ENCODE peak calls at places on chromosomes 11 and 22, in nine cellular contexts. I is endothelial cell of umbilical vein, H is GM23338, N is stomach, T is sigmoid colon, V is HL-60, X is HCT116, F is suprapubic skin, L is GM12878. E is an unnamed sample.

GRCh38 chr22:39920134-39920743 is 19.4 kb downstream of the GRAP2 start:
- DNase-seq in I (no peak), H (no peak), N (no peak), T (no peak), V (no peak), X (no peak), F (no peak), L (no peak), E (no peak)

GRCh38 chr11:79486239-79486984 is 45.6 kb upstream of the TENM4 start:
- DNase-seq in I (no peak), H (peak), N (no peak), T (no peak), V (no peak), X (no peak), F (no peak), L (no peak), E (no peak)

GRCh38 chr11:119479685-119480275 is 56.8 kb upstream of the THY1 start:
- DNase-seq in I (peak), H (peak), N (no peak), T (no peak), V (no peak), X (no peak), F (peak), L (no peak), E (peak)

GRCh38 chr11:69075421-69076128 is 26.8 kb downstream of the TPCN2 start:
- DNase-seq in I (no peak), H (no peak), N (peak), T (peak), V (no peak), X (peak), F (peak), L (no peak), E (peak)

GRCh38 chr11:63832336-63832735 is 6.6 kb upstream of the MARK2 start:
- DNase-seq in I (no peak), H (no peak), N (no peak), T (no peak), V (no peak), X (no peak), F (no peak), L (no peak), E (no peak)

GRCh38 chr11:74627381-74627780 is 35.0 kb downstream of the POLD3 start:
- DNase-seq in I (no peak), H (no peak), N (no peak), T (no peak), V (no peak), X (no peak), F (no peak), L (no peak), E (no peak)

GRCh38 chr11:102007567-102008437 is 39.4 kb upstream of the CFAP300 start:
- DNase-seq in I (peak), H (peak), N (peak), T (no peak), V (peak), X (peak), F (no peak), L (peak), E (no peak)

GRCh38 chr11:777288-778255 is at the start of gene GATD1:
- DNase-seq in I (peak), H (peak), N (peak), T (peak), V (peak), X (peak), F (peak), L (peak), E (peak)

GRCh38 chr11:73420136-73420535 is 43.9 kb downstream of the RELT start:
- DNase-seq in I (no peak), H (no peak), N (no peak), T (no peak), V (no peak), X (no peak), F (no peak), L (no peak), E (no peak)

GRCh38 chr11:64745523-64746328 is 1.8 kb upstream of the RASGRP2 start:
- DNase-seq in I (peak), H (peak), N (peak), T (peak), V (peak), X (no peak), F (peak), L (no peak), E (peak)

GRCh38 chr11:115518983-115519382 is 14.8 kb upstream of the CADM1 start:
- DNase-seq in I (no peak), H (no peak), N (no peak), T (no peak), V (no peak), X (no peak), F (no peak), L (no peak), E (no peak)

GRCh38 chr11:69601346-69601975 is 39.5 kb upstream of the CCND1 start:
- DNase-seq in I (no peak), H (no peak), N (no peak), T (no peak), V (no peak), X (no peak), F (no peak), L (no peak), E (no peak)

GRCh38 chr11:114163830-114164401 is 104.4 kb downstream of the ZBTB16 start:
- DNase-seq in I (peak), H (no peak), N (no peak), T (peak), V (peak), X (no peak), F (no peak), L (no peak), E (no peak)

GRCh38 chr11:116312560-116313340 is 460.0 kb downstream of the BUD13 start:
- DNase-seq in I (peak), H (peak), N (peak), T (peak), V (no peak), X (no peak), F (peak), L (no peak), E (peak)

GRCh38 chr11:134765565-134765964 is 353.5 kb upstream of the B3GAT1 start:
- DNase-seq in I (no peak), H (no peak), N (no peak), T (no peak), V (no peak), X (no peak), F (no peak), L (no peak), E (no peak)

GRCh38 chr11:45927332-45927683 is 4.9 kb downstream of the LARGE2 start:
- DNase-seq in I (no peak), H (no peak), N (no peak), T (peak), V (no peak), X (no peak), F (peak), L (no peak), E (no peak)

GRCh38 chr11:134414772-134415765 is 3.0 kb upstream of the B3GAT1 start:
- DNase-seq in I (no peak), H (no peak), N (no peak), T (no peak), V (no peak), X (no peak), F (no peak), L (no peak), E (no peak)

GRCh38 chr22:48888466-48889208 is 939.0 kb downstream of the BRD1 start:
- DNase-seq in I (no peak), H (no peak), N (no peak), T (peak), V (no peak), X (no peak), F (no peak), L (no peak), E (no peak)

GRCh38 chr22:27133951-27134664 is 476.7 kb downstream of the MIAT start:
- DNase-seq in I (peak), H (no peak), N (peak), T (peak), V (no peak), X (no peak), F (peak), L (no peak), E (no peak)

GRCh38 chr11:15667127-15667725 is 552.5 kb downstream of the INSC start:
- DNase-seq in I (no peak), H (no peak), N (no peak), T (no peak), V (no peak), X (no peak), F (no peak), L (no peak), E (no peak)

GRCh38 chr11:43810929-43811596 is 69.6 kb upstream of the ALKBH3 start:
- DNase-seq in I (no peak), H (peak), N (no peak), T (no peak), V (no peak), X (no peak), F (no peak), L (no peak), E (no peak)

GRCh38 chr22:31958625-31959239 is 14.4 kb downstream of the YWHAH start:
- DNase-seq in I (no peak), H (no peak), N (no peak), T (no peak), V (no peak), X (no peak), F (no peak), L (no peak), E (no peak)

GRCh38 chr11:44729718-44730117 is 3.0 kb downstream of the TSPAN18 start:
- DNase-seq in I (peak), H (no peak), N (no peak), T (no peak), V (no peak), X (no peak), F (no peak), L (no peak), E (no peak)

GRCh38 chr22:38214248-38215056 is 12.7 kb downstream of the MAFF start:
- DNase-seq in I (peak), H (peak), N (peak), T (peak), V (no peak), X (no peak), F (no peak), L (no peak), E (peak)

GRCh38 chr22:36833073-36833472 is 16.2 kb upstream of the PVALB start:
- DNase-seq in I (no peak), H (no peak), N (no peak), T (no peak), V (peak), X (no peak), F (no peak), L (peak), E (no peak)

GRCh38 chr22:42150727-42151590 is 20.3 kb upstream of the CYP2D6 start:
- DNase-seq in I (no peak), H (no peak), N (no peak), T (no peak), V (no peak), X (no peak), F (no peak), L (no peak), E (no peak)

GRCh38 chr11:7020183-7020917 is at the start of the genes NLRP14 and ZNF214:
- DNase-seq in I (peak), H (peak), N (peak), T (peak), V (no peak), X (peak), F (peak), L (no peak), E (peak)

GRCh38 chr11:43602670-43603069 is 77.9 kb upstream of the HSD17B12 start:
- DNase-seq in I (no peak), H (no peak), N (no peak), T (no peak), V (no peak), X (no peak), F (no peak), L (no peak), E (no peak)

GRCh38 chr11:108958446-108959123 is 293.7 kb downstream of the DDX10 start:
- DNase-seq in I (peak), H (no peak), N (no peak), T (no peak), V (no peak), X (no peak), F (no peak), L (no peak), E (no peak)

GRCh38 chr11:20566591-20567434 is 32.6 kb upstream of the SLC6A5 start:
- DNase-seq in I (no peak), H (no peak), N (no peak), T (no peak), V (no peak), X (no peak), F (no peak), L (no peak), E (no peak)

GRCh38 chr22:46606886-46607285 is 13.3 kb upstream of the GRAMD4 start:
- DNase-seq in I (no peak), H (no peak), N (no peak), T (no peak), V (no peak), X (no peak), F (no peak), L (no peak), E (no peak)

GRCh38 chr22:22978637-22979036 is 91.0 kb downstream of the IGLL5 start:
- DNase-seq in I (no peak), H (no peak), N (no peak), T (no peak), V (no peak), X (no peak), F (no peak), L (no peak), E (no peak)

GRCh38 chr11:123449436-123449835 is 19.4 kb downstream of the GRAMD1B start:
- DNase-seq in I (no peak), H (no peak), N (no peak), T (no peak), V (no peak), X (no peak), F (no peak), L (no peak), E (no peak)

DNA sequence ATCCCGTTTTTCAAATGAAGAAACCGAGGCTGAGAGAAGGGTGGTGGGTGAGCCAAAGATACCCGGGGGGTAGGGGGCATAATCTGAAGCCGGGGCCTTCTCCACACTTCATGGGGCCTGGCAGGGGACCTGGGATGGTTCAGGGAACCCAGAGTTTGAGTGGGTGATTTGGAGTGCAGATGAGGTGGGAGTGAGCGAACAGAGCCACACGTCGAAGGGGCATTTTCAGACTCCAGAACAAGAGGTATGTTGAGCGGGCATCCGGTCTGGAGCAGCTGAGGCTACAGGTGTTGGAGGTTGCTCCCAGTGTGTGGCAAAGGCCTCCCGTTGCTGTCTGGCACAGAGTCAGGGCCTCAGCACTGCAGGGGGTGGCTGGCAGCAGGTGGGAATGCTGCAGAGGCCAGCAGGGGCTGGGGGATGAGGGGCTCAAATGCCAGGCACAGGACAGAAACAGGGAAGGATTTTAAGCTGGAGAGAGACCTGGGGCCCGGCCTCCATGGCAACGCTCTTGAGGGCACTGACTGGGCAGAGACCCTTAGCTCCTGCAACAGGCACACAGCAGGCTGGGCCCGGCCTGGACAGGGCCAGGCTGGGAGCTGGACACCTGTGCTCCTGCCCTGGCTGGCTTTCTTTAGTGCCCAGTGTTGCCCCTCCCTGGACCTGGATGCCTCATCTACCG is 46.2 kb downstream of the WNT11 start:
- DNase-seq in I (no peak), H (no peak), N (no peak), T (no peak), V (no peak), X (no peak), F (no peak), L (no peak), E (no peak)
- TF ChIP-seq POLR2AphosphoS5 in I (no peak), H (no peak), N (no peak), T (no peak), V (no peak), X (no peak), F (no peak), L (no peak), E (no peak)

GRCh38 chr11:62147545-62147944 is 23.7 kb downstream of the INCENP start:
- DNase-seq in I (no peak), H (no peak), N (peak), T (no peak), V (no peak), X (no peak), F (peak), L (no peak), E (no peak)

GRCh38 chr11:62149986-62150886 is 26.4 kb downstream of the INCENP start:
- DNase-seq in I (no peak), H (no peak), N (peak), T (no peak), V (no peak), X (no peak), F (peak), L (no peak), E (no peak)

GRCh38 chr11:62150887-62151736 is 27.3 kb downstream of the INCENP start:
- DNase-seq in I (no peak), H (no peak), N (peak), T (no peak), V (no peak), X (no peak), F (peak), L (no peak), E (no peak)

GRCh38 chr11:62146476-62147200 is 22.8 kb downstream of the INCENP start:
- DNase-seq in I (no peak), H (no peak), N (peak), T (no peak), V (no peak), X (no peak), F (peak), L (no peak), E (no peak)

GRCh38 chr11:62148271-62148980 is 24.6 kb downstream of the INCENP start:
- DNase-seq in I (no peak), H (no peak), N (peak), T (no peak), V (no peak), X (no peak), F (peak), L (no peak), E (no peak)
- TF ChIP-seq POLR2AphosphoS5 in I (no peak), H (no peak), N (no peak), T (no peak), V (no peak), X (no peak), F (no peak), L (no peak), E (no peak)

DNA sequence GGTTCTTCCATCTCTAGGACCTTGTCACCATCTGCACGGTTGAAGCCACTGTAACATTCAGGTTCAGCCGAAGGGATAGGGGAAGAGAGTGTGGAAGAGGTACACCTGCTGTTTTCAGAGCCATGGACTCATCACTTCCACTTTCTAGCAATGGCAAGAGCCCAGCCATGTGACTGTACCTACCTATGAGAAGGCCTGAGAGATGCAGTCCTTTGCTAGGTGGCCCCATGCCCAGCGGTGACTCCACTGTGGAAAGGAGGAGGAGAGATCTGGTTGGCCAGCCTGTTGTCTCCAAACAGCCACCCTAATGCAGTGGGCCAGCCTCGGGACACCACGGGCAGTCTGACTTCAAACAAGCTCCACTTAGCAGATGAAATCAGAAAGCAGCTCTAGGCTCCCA is 16.0 kb downstream of the RASD2 start:
- DNase-seq in I (no peak), H (no peak), N (no peak), T (no peak), V (no peak), X (no peak), F (no peak), L (no peak), E (no peak)
- TF ChIP-seq POLR2AphosphoS5 in I (no peak), H (no peak), N (no peak), T (no peak), V (no peak), X (no peak), F (no peak), L (no peak), E (no peak)

GRCh38 chr11:62444835-62445234 is 26.0 kb downstream of the SCGB1A1 start:
- DNase-seq in I (no peak), H (no peak), N (no peak), T (peak), V (no peak), X (no peak), F (no peak), L (no peak), E (no peak)

GRCh38 chr11:62445314-62445740 is 26.5 kb downstream of the SCGB1A1 start:
- DNase-seq in I (peak), H (no peak), N (peak), T (peak), V (no peak), X (no peak), F (peak), L (no peak), E (peak)

GRCh38 chr11:62446091-62446490 is 27.3 kb downstream of the SCGB1A1 start:
- DNase-seq in I (no peak), H (no peak), N (no peak), T (peak), V (no peak), X (no peak), F (no peak), L (no peak), E (no peak)

GRCh38 chr11:62443390-62444201 is 24.8 kb downstream of the SCGB1A1 start:
- DNase-seq in I (no peak), H (no peak), N (no peak), T (peak), V (no peak), X (no peak), F (peak), L (no peak), E (no peak)

DNA sequence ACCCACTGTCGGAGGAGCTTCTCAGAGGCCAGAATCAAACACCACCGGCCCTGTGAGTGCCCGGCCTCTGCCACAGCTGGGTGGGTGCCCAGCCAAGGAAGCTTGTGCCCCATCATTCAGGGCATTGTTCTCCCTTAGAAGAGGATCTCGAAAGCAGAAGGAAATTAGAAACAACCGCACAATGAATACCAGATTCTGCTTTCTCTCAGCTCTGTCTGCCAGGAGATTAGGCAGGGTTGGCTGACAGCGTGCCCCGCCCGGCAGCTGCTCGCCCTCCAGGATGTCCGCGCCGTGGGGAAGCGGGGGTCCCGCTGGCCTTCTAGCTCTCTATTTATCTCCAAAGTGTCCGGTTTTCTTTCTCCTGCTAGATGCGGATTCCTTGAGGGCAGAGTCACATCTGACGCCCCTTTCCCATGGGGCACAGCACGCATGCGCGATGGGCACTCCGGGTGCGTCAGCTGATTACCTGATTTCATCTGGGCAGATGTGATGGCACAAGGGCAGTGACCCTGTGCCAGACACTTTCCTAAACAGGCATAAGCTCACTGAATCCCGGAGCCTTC is 25.5 kb downstream of the SCGB1A1 start:
- DNase-seq in I (peak), H (no peak), N (peak), T (peak), V (no peak), X (no peak), F (peak), L (peak), E (no peak)
- TF ChIP-seq POLR2AphosphoS5 in I (no peak), H (no peak), N (peak), T (peak), V (no peak), X (no peak), F (no peak), L (no peak), E (peak)

GRCh38 chr11:125532668-125533067 is 36.6 kb upstream of the FEZ1 start:
- DNase-seq in I (no peak), H (no peak), N (no peak), T (no peak), V (no peak), X (no peak), F (no peak), L (no peak), E (no peak)
- TF ChIP-seq POLR2AphosphoS5 in I (no peak), H (no peak), N (no peak), T (no peak), V (no peak), X (no peak), F (no peak), L (no peak), E (no peak)

GRCh38 chr11:57800444-57801184 is 39.0 kb downstream of the CTNND1 start:
- DNase-seq in I (peak), H (peak), N (no peak), T (no peak), V (peak), X (peak), F (no peak), L (peak), E (no peak)
- TF ChIP-seq POLR2AphosphoS5 in I (no peak), H (no peak), N (peak), T (no peak), V (no peak), X (no peak), F (no peak), L (no peak), E (no peak)

E was measured in breast epithelium.